ENCODE peak calls at places on chromosome 3, in nine cellular contexts. G is fibroblast of lung, X is heart left ventricle, M is PC-3, C is retinal pigment epithelial cell, P is psoas muscle, E is endothelial cell of umbilical vein, D is GM20000, Q is A673. O is an unnamed sample.

GRCh38 chr3:167346171-167346570 is 33.9 kb downstream of the ZBBX start:
- DNase-seq in X (no peak), E (no peak), C (no peak), Q (no peak), D (no peak), P (no peak), M (no peak), G (no peak), O (no peak)

GRCh38 chr3:46692566-46692983 is 904 bp downstream of the ALS2CL start:
- DNase-seq in G (peak), C (no peak), E (peak), Q (no peak), M (peak), X (no peak), D (no peak), P (peak), O (no peak)

GRCh38 chr3:172513488-172513887 is 9.7 kb downstream of the TNFSF10 start:
- DNase-seq in M (no peak), C (no peak), D (no peak), G (peak), Q (no peak), E (peak), P (no peak), X (no peak), O (no peak)

GRCh38 chr3:55797084-55797483 is 310.0 kb upstream of the WNT5A start:
- DNase-seq in P (no peak), Q (no peak), C (no peak), D (no peak), E (no peak), X (no peak), G (no peak), M (no peak), O (no peak)

GRCh38 chr3:63279000-63279366 is 875 bp downstream of the SYNPR start:
- DNase-seq in P (no peak), M (no peak), G (peak), X (no peak), Q (peak), C (no peak), D (peak), E (no peak), O (no peak)

GRCh38 chr3:167742338-167742737 is 6.8 kb downstream of the SERPINI1 start:
- DNase-seq in C (no peak), D (no peak), Q (no peak), P (no peak), G (no peak), X (no peak), M (no peak), E (no peak), O (no peak)

GRCh38 chr3:56915969-56916586 is 114.3 kb upstream of the ARHGEF3 start:
- DNase-seq in M (no peak), D (peak), X (peak), Q (no peak), C (no peak), E (no peak), G (no peak), P (no peak), O (no peak)

GRCh38 chr3:181756645-181757044 is 44.9 kb downstream of the SOX2 start:
- DNase-seq in Q (no peak), P (no peak), D (no peak), E (no peak), C (no peak), M (no peak), X (no peak), G (peak), O (no peak)

GRCh38 chr3:129564981-129565644 is 22.1 kb downstream of the H1-8 start:
- DNase-seq in D (no peak), C (no peak), Q (no peak), E (no peak), M (no peak), X (no peak), G (no peak), P (peak), O (no peak)

DNA sequence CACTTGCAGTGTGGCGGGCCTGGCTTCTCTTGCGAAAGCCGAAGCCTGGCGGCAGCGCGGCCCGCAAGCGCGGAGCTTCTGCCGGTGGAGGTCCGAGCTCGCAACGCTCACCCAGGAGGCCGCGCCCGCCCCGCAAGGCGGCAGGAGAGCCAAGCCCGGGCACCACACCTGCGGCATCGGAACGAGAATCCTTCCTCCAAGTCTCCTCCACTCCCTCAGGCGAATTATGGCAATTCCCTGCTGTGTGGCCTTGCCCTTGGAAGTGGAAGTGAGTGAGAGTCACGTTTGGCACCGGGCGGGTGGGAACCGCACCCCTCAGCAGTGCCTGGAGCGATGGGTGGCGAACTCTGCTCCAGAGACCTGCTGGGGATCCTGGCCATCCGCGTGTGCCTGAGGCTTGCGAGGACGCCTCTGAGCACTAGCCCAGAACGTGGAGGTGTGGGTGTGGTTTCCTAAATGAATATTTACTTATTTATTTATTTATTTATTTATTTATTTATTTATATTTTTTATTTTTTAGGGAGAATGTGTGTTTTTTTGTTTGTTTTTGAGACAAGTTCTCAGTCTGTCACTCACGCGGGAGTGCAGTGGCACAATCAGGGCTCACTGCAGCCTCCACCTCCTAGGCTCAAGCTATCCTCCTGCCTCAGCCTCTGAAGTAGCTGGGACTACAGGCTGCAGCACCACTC is 133.7 kb upstream of the UBE2E1 start:
- DNase-seq in X (no peak), E (peak), D (no peak), P (peak), M (peak), Q (no peak), C (no peak), G (peak), O (no peak)
- TF ChIP-seq CTCF in X (no peak), E (no peak), D (no peak), P (no peak), M (no peak), Q (no peak), C (peak), G (no peak), O (no peak)

DNA sequence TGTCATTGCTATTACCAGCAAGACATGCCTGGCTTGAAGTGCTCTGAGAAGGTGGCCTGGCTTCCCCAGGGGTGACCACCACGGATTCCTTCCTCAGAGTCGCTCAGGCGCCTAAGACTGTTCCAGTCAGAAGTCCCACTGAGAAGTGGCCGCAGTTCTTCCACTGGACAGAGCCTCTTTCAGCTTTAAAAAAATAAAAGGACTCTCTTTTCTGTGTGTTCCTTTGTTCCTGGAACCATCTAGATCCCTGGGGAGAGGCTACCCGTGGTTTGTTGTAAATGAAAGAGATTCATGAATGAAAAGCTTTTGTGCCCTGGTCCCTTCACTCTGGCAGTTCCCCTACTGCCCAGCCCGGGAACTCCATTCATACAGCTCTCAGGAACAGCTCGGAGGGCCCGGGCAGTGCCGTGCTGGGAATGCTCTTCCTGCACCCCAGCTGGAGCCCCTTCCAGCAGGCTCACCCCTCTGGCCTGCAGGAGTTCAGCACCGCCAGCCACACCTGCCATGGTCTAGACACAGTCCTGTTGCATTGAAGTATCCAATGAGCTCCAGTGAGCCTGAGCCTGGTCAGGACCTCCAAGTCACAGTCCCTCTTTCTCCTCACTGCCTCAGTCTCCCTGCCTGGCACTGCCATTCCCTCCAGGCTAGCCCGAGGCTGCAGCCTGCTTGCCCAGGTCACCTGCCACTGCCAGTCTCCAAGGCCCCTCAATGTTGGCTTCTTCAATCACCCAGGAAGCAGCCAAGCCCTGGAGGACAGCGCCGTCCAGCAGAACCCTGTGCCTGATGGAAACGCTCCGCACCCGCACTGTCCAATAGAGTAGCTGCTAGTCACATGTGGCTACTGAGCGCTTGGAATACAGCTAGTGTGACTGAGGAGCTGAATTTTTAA is 75.4 kb downstream of the XXYLT1 start:
- DNase-seq in D (no peak), E (peak), M (no peak), X (no peak), C (no peak), G (no peak), Q (peak), P (peak), O (no peak)
- TF ChIP-seq CTCF in D (no peak), E (no peak), M (no peak), X (no peak), C (no peak), G (no peak), Q (no peak), P (no peak), O (no peak)

GRCh38 chr3:190018460-190018859 is 102.2 kb downstream of the P3H2 start:
- DNase-seq in C (no peak), Q (no peak), X (no peak), P (no peak), M (no peak), G (no peak), D (no peak), E (no peak), O (no peak)
- TF ChIP-seq CTCF in C (no peak), Q (no peak), X (no peak), P (no peak), M (no peak), G (no peak), D (no peak), E (no peak), O (no peak)

DNA sequence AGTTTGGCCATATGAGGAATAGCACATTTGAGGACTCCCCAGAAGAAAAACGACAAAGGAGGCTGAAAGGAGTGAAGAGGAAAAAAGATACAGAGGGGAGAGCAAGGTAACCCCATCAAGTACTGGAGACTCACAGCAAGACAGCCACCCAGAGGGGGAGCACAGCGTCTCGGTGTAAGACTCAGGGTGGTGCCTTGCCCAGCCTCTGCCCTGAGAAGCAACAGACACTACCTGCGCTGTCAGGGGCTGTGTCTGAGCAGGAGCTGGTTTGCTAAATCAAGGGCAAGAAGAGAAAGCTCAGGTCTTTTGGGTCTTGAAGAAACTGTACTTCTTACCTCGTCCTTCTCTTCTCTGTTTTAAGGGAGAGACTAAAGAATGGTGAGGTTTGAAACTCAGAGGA is 27.9 kb downstream of the FBXO45 start:
- DNase-seq in X (no peak), G (no peak), C (no peak), P (no peak), D (no peak), E (no peak), Q (no peak), M (no peak), O (no peak)
- TF ChIP-seq CTCF in X (no peak), G (no peak), C (no peak), P (no peak), D (no peak), E (no peak), Q (no peak), M (no peak), O (no peak)

GRCh38 chr3:38139652-38140051 is 1.2 kb downstream of the MYD88 start:
- DNase-seq in X (no peak), G (no peak), Q (no peak), P (no peak), C (no peak), M (no peak), E (no peak), D (no peak), O (no peak)

GRCh38 chr3:38136807-38137614 is at the start of gene ACAA1:
- DNase-seq in E (peak), G (peak), P (peak), D (peak), M (peak), Q (peak), C (peak), X (peak), O (peak)

GRCh38 chr3:38139191-38139590 is 730 bp downstream of the MYD88 start:
- DNase-seq in G (no peak), E (no peak), Q (no peak), X (no peak), D (no peak), M (no peak), P (no peak), C (no peak), O (no peak)

GRCh38 chr3:38137615-38138346 is 680 bp upstream of the MYD88 start:
- DNase-seq in E (peak), D (peak), G (peak), X (no peak), Q (peak), M (no peak), P (no peak), C (no peak), O (no peak)

GRCh38 chr3:38138347-38139190 is at the start of gene MYD88:
- DNase-seq in G (peak), D (peak), X (peak), Q (peak), M (peak), C (no peak), P (peak), E (peak), O (no peak)
- TF ChIP-seq CTCF in G (no peak), D (no peak), X (no peak), Q (no peak), M (no peak), C (no peak), P (no peak), E (no peak), O (no peak)

DNA sequence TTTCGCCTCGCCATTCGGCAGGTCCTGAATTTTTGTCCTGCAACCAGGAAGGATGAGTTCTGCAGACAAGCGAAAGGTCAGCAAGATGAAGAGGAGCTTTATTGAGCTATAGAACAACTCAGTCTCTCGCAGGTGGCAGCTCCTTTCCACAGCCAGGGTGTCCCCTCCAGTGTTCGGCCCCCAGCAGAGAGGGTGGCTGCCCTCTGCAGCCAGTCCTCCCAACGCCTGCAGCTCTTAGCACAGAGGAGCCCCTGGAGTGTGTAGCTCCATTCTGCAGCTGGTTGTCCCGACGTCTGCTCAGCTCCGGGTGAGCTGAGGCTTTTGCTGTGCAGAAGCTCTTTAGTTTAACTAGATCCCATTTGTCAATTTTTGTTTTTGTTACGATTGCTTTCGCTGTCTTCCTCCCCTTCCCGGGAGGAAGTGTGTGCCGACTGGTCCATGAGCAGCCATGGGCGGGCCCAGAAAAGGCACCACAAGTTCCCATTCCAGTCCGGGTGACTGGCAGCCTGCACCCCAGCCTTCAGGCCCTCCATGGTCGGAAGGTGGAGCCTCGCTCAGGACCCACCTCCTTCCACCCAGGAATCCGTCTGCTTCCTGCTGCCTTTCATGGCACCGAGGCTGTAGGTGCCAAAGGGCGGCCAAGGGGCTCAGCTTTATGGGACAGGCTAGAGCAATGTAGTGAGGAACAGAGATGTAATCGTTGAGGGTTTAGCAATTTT is 497.8 kb upstream of the CNTN4 start:
- DNase-seq in P (no peak), E (no peak), X (no peak), C (no peak), D (no peak), G (no peak), Q (no peak), M (no peak), O (no peak)
- TF ChIP-seq CTCF in P (no peak), E (no peak), X (no peak), C (no peak), D (no peak), G (no peak), Q (no peak), M (no peak), O (no peak)

DNA sequence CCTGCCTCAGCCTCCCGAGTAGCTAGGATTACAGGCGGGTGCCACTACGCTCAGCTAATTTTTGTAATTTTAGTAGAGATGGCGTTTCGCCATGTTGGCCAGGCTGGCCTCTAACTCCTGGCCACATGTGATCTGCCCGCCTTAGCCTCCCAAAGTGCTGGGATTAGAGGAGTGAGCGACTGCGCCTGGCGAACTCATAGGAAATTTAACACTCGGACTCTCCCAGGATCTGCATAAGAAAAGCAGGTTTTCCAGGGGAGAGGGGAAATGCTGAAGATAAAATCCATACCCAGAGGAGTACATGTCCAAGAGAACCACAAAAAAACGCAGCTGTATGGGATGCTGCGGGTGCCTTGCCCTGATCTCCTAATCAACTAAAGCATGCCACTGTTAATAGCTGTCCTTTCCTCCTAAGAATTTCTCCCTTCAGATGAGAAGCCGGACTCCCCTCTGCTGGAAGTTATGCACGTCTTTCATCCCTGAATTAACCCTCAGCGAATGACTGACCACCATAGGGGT is 25.3 kb upstream of the TGFBR2 start:
- DNase-seq in D (no peak), C (no peak), E (no peak), Q (no peak), G (no peak), M (no peak), X (no peak), P (no peak), O (no peak)
- TF ChIP-seq CTCF in D (no peak), C (peak), E (no peak), Q (no peak), G (no peak), M (no peak), X (no peak), P (no peak), O (no peak)

O was measured in GM12864.